ENCODE peak calls at places on chromosomes 7 and 10, in four cellular contexts. F is PC-9, L is HCT116, N is AG04450. T is an unnamed sample.

GRCh38 chr7:100219271-100219737 is 445 bp upstream of the PVRIG start:
- DNase-seq in F (no peak), L (no peak), N (no peak), T (no peak)

GRCh38 chr10:133209641-133210040 is 20.4 kb upstream of the UTF1 start:
- DNase-seq in N (no peak), L (no peak), F (no peak), T (no peak)

GRCh38 chr10:110865184-110865803 is 6.4 kb upstream of the PDCD4 start:
- DNase-seq in N (no peak), F (peak), L (no peak), T (no peak)

GRCh38 chr7:114925443-114925842 is 3.5 kb downstream of the MDFIC start:
- DNase-seq in L (no peak), N (no peak), F (no peak), T (no peak)

GRCh38 chr7:131607291-131608111 is 51.1 kb upstream of the PODXL start:
- DNase-seq in L (no peak), F (no peak), N (no peak), T (no peak)

GRCh38 chr10:124532106-124532641 is 70.6 kb downstream of the LHPP start:
- DNase-seq in N (no peak), F (peak), L (peak), T (no peak)

GRCh38 chr7:90605055-90605454 is 8.9 kb downstream of the CDK14 start:
- DNase-seq in N (no peak), L (no peak), F (no peak), T (no peak)

GRCh38 chr10:30433286-30433778 is 652 bp upstream of the MAP3K8 start:
- DNase-seq in F (peak), N (no peak), L (peak), T (peak)

GRCh38 chr10:43943119-43943824 is 294.6 kb upstream of the ZNF32 start:
- DNase-seq in F (no peak), N (no peak), L (no peak), T (peak)

GRCh38 chr7:149559711-149560110 is 62.1 kb upstream of the ZNF746 start:
- DNase-seq in L (no peak), N (no peak), F (no peak), T (no peak)

GRCh38 chr10:5547934-5548660 is 23.3 kb downstream of the CALML3 start:
- DNase-seq in F (peak), N (no peak), L (peak), T (no peak)

GRCh38 chr10:5587151-5588079 is 62.7 kb downstream of the CALML3 start:
- DNase-seq in L (no peak), F (no peak), N (no peak), T (no peak)

GRCh38 chr10:97327348-97328294 is 6.9 kb downstream of the FRAT2 start:
- DNase-seq in L (no peak), F (peak), N (no peak), T (no peak)

GRCh38 chr10:15370212-15370740 is 813 bp downstream of the FAM171A1 start:
- DNase-seq in L (no peak), N (no peak), F (no peak), T (no peak)

GRCh38 chr7:45078199-45078681 is 10.5 kb downstream of the NACAD start:
- DNase-seq in F (no peak), N (no peak), L (no peak), T (no peak)
- TF ChIP-seq CTCF in F (no peak), N (no peak), L (peak), T (no peak)

DNA sequence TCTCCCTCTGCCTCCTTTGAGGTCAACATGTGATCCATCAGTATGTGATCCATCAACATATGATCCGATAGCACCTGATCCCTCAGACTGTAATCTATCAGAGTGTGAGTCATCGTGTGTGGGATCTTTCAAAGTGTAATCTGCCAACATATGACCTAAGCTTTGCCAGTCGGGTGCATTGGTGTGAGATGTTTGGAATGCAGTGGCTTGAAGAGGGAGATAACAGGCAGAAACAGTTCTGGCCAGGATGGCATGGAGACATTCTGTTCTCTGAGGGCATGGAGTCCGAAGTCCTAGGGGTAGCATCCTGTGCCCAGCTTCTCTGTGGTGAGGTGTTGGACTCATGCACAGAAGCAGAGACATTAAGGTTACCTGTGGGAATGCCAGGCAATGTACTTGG is 217.7 kb upstream of the ETV1 start:
- DNase-seq in L (no peak), F (no peak), N (no peak), T (no peak)
- H3K27ac ChIP-seq in L (no peak), F (no peak), N (no peak), T (no peak)

GRCh38 chr7:37341033-37341630 is 107.5 kb downstream of the ELMO1 start:
- DNase-seq in F (no peak), N (no peak), L (no peak), T (no peak)
- H3K4me3 ChIP-seq in F (no peak), N (no peak), L (no peak), T (no peak)

GRCh38 chr10:68223535-68224165 is 8.3 kb downstream of the ATOH7 start:
- DNase-seq in N (no peak), F (no peak), L (no peak), T (no peak)
- TF ChIP-seq CTCF in N (no peak), F (peak), L (peak), T (no peak)

T was measured in coronary artery.